ENCODE peak calls at places on chromosomes 4 and X, in seven cellular contexts. G is neuronal stem cell; R is heart right ventricle; B is psoas muscle; A is adipocyte; D is AG04450; U is CD8-positive, alpha-beta memory T cell. O is an unnamed sample. For H3K27me3, the result is how much of the 10 kb centered on the place peaks cover.

GRCh38 chrX:10186355-10186754 is 29.6 kb downstream of the CLCN4 start:
- DNase-seq in G (no peak), A (no peak), R (peak), D (no peak), B (peak), U (no peak), O (no peak)

GRCh38 chr4:1628892-1629703 is 55.0 kb downstream of the FAM53A start:
- DNase-seq in U (peak), A (peak), D (no peak), B (peak), R (peak), G (peak), O (peak)

GRCh38 chr4:33780952-33781655 is 2463.2 kb downstream of the ARAP2 start:
- DNase-seq in R (no peak), U (no peak), A (peak), D (no peak), B (no peak), G (no peak), O (no peak)

GRCh38 chr4:130632731-130633604 is 1537.0 kb downstream of the C4orf33 start:
- DNase-seq in A (no peak), D (no peak), R (no peak), B (no peak), G (no peak), U (no peak), O (no peak)

GRCh38 chr4:112564706-112565270 is 48.8 kb upstream of the NEUROG2 start:
- DNase-seq in B (no peak), A (no peak), U (no peak), G (no peak), D (no peak), R (no peak), O (no peak)

GRCh38 chrX:39453847-39454645 is 643.7 kb downstream of the BCOR start:
- DNase-seq in A (no peak), R (no peak), G (no peak), U (no peak), B (no peak), D (no peak), O (no peak)

GRCh38 chr4:170243662-170244288 is 154.0 kb upstream of the AADAT start:
- DNase-seq in B (no peak), U (no peak), G (no peak), D (no peak), A (peak), R (no peak), O (no peak)

GRCh38 chr4:78706302-78706701 is 69.8 kb upstream of the BMP2K start:
- DNase-seq in R (no peak), U (no peak), G (no peak), A (no peak), D (no peak), B (no peak), O (no peak)

GRCh38 chrX:30513284-30513683 is 64.3 kb downstream of the TASL start:
- DNase-seq in B (no peak), G (no peak), D (no peak), U (no peak), R (no peak), A (peak), O (no peak)

GRCh38 chr4:28229092-28229491 is 1368.5 kb downstream of the STIM2 start:
- DNase-seq in D (peak), U (no peak), A (peak), B (no peak), G (peak), R (no peak), O (no peak)

GRCh38 chr4:17544205-17544604 is 29.2 kb downstream of the CLRN2 start:
- DNase-seq in A (no peak), D (no peak), G (no peak), U (no peak), B (no peak), R (no peak), O (peak)

GRCh38 chr4:81891005-81891795 is 419.5 kb upstream of the RASGEF1B start:
- DNase-seq in D (no peak), U (no peak), R (no peak), G (peak), B (no peak), A (no peak), O (no peak)

GRCh38 chrX:132631579-132632232 is 142.9 kb upstream of the MBNL3 start:
- DNase-seq in R (no peak), D (no peak), G (no peak), A (peak), B (no peak), U (no peak), O (no peak)

GRCh38 chr4:138572007-138572406 is 329.9 kb upstream of the SLC7A11 start:
- DNase-seq in R (no peak), G (no peak), U (no peak), B (no peak), A (no peak), D (no peak), O (no peak)

GRCh38 chrX:53018627-53019026 is 30.0 kb upstream of the GPR173 start:
- DNase-seq in U (no peak), R (no peak), D (no peak), A (no peak), B (no peak), G (no peak), O (no peak)

GRCh38 chr4:24557036-24558022 is 27.0 kb downstream of the DHX15 start:
- DNase-seq in B (no peak), R (no peak), D (no peak), U (no peak), A (peak), G (no peak), O (no peak)

GRCh38 chrX:117610049-117610448 is 506.6 kb downstream of the KLHL13 start:
- DNase-seq in G (no peak), R (no peak), U (no peak), B (no peak), A (no peak), D (no peak), O (no peak)

GRCh38 chr4:2413821-2414610 is 4.4 kb downstream of the ZFYVE28 start:
- DNase-seq in A (peak), R (no peak), B (no peak), D (no peak), U (peak), G (no peak), O (no peak)

GRCh38 chr4:156475322-156475721 is 496.3 kb downstream of the PDGFC start:
- DNase-seq in U (no peak), D (peak), B (no peak), A (peak), G (no peak), R (no peak), O (no peak)

GRCh38 chr4:155512812-155513211 is 136.0 kb upstream of the MAP9 start:
- DNase-seq in G (no peak), A (no peak), D (no peak), R (no peak), B (no peak), U (no peak), O (no peak)

GRCh38 chr4:26410385-26411293 is 79.6 kb downstream of the CCKAR start:
- DNase-seq in R (no peak), U (no peak), G (peak), D (no peak), B (no peak), A (peak), O (peak)

GRCh38 chr4:15811703-15812325 is 33.7 kb downstream of the CD38 start:
- DNase-seq in D (no peak), A (no peak), R (no peak), U (no peak), G (no peak), B (no peak), O (no peak)

GRCh38 chr4:67746797-67747495 is 7.2 kb downstream of the GNRHR start:
- DNase-seq in G (peak), A (peak), R (no peak), D (no peak), U (no peak), B (no peak), O (no peak)

GRCh38 chr4:90950385-90950841 is 823.2 kb downstream of the CCSER1 start:
- DNase-seq in D (no peak), A (no peak), G (no peak), U (no peak), B (no peak), R (no peak), O (no peak)

GRCh38 chr4:108738307-108738706 is 24.5 kb downstream of the ETNPPL start:
- DNase-seq in G (no peak), U (no peak), R (no peak), A (no peak), B (no peak), D (no peak), O (no peak)

GRCh38 chrX:15761564-15762191 is 23.6 kb downstream of the CA5B start:
- DNase-seq in B (no peak), R (no peak), A (peak), U (no peak), G (peak), D (no peak), O (no peak)

GRCh38 chr4:27176400-27176799 is 315.8 kb downstream of the STIM2 start:
- DNase-seq in D (no peak), R (no peak), B (no peak), A (peak), G (peak), U (no peak), O (peak)

GRCh38 chr4:79865253-79865652 is 207.8 kb downstream of the ANTXR2 start:
- DNase-seq in R (no peak), A (peak), B (no peak), G (no peak), D (no peak), U (no peak), O (no peak)

GRCh38 chr4:8647626-8648025 is 55.1 kb downstream of the CPZ start:
- DNase-seq in U (no peak), R (no peak), B (no peak), A (no peak), G (no peak), D (no peak), O (no peak)

GRCh38 chr4:140756292-140757219 is at the start of gene TBC1D9:
- DNase-seq in A (peak), G (peak), B (peak), U (no peak), R (peak), D (no peak), O (peak)

GRCh38 chr4:88659061-88659889 is 38.4 kb downstream of the NAP1L5 start:
- DNase-seq in A (peak), B (peak), R (no peak), U (no peak), G (peak), D (peak), O (no peak)

GRCh38 chr4:30719363-30720020 is 677 bp upstream of the PCDH7 start:
- DNase-seq in U (no peak), D (no peak), G (peak), R (peak), A (peak), B (peak), O (no peak)

GRCh38 chr4:23584024-23584423 is 305.8 kb downstream of the PPARGC1A start:
- DNase-seq in U (no peak), D (no peak), A (no peak), R (no peak), B (no peak), G (no peak), O (no peak)

GRCh38 chrX:88560673-88561330 is 186.2 kb upstream of the CPXCR1 start:
- DNase-seq in A (no peak), G (peak), B (no peak), R (no peak), U (no peak), D (no peak), O (no peak)

GRCh38 chrX:128106630-128107029 is 54.4 kb upstream of the ACTRT1 start:
- DNase-seq in G (peak), R (no peak), U (no peak), B (no peak), A (no peak), D (no peak), O (no peak)

GRCh38 chr4:68951078-68951805 is at the start of gene UGT2A3:
- DNase-seq in G (no peak), R (no peak), B (no peak), A (no peak), D (no peak), U (no peak), O (no peak)

GRCh38 chr4:37685211-37685725 is 908 bp downstream of the RELL1 start:
- DNase-seq in R (no peak), U (peak), B (no peak), A (peak), G (no peak), D (peak), O (peak)

GRCh38 chrX:111302284-111302683 is 32.0 kb upstream of the CAPN6 start:
- DNase-seq in B (no peak), G (no peak), U (no peak), R (no peak), D (no peak), A (no peak), O (no peak)
- H3K4me3 ChIP-seq in B (no peak), G (no peak), U (no peak), R (no peak), D (no peak), A (no peak), O (no peak)

DNA sequence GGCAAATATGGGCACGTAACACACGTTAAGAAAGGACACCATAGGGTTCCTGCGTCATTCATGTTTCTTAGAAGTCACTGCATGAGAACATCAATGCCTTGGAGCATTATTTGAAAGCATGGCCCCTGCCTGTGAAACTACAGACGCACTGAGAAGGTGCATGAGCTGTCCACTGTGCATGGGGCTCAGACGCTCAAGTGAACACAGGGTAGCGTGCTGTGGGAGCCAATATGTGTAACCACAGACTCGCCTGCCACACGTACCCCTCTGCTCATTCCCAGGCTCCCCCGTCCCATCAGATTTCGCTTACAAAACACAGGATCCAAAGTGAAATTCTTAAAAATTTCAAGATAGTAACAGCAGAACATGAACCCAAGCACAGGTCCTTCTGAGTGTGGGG is 6.4 kb downstream of the PPP2R2C start:
- DNase-seq in G (no peak), A (no peak), B (no peak), U (no peak), D (no peak), R (no peak), O (no peak)
- H3K27me3 ChIP-seq in G (under half), A (under half), B (under half), U (under half), D (under half), R (under half), O (under half)

DNA sequence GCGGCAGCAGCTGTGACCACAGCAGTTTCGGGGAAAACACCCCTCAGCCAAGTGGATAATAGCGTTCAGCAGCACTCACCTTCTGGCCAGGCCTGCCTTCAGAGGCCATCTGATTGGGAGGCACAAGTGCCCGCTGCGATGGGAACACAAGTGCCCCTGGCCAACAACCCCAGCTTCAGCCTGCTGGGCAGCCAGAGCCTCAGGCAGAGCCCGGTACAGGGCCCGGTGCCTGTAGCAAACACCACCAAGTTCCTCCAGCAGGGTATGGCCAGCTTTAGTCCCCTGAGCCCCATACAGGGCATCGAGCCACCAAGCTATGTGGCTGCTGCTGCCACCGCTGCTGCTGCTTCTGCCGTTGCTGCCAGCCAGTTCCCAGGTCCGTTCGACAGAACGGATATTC is 56.0 kb upstream of the MTM1 start:
- DNase-seq in D (no peak), G (no peak), B (no peak), U (no peak), R (no peak), A (no peak), O (no peak)
- H3K4me3 ChIP-seq in D (no peak), G (no peak), B (no peak), U (no peak), R (no peak), A (no peak), O (no peak)

DNA sequence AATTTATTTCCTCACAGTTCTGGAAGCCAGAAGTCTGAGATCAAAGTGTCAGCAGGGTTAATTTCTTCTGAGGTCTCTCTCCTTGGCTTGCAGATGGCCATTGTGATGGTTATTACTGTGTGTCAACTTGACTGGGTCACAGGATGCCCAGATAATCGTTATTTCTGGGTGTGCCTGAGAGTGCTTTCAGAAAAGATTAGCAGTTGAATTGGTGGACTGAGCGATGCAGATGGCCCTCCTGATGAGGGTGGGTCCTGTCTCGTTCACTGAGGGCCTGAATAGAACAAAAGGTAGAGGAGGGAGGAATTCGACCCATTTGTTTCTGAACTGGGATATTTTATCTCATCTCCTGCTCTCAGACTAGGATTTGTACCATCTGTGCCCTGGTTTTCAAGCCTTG is 15.7 kb downstream of the SMIM43 start:
- DNase-seq in A (no peak), B (no peak), G (no peak), D (no peak), R (no peak), U (no peak), O (no peak)
- H3K27me3 ChIP-seq in A (under half), B (under half), G (under half), D (under half), R (under half), U (under half), O (under half)

GRCh38 chr4:183773790-183774189 is 114.7 kb downstream of the TRAPPC11 start:
- DNase-seq in D (no peak), G (no peak), U (no peak), B (no peak), R (no peak), A (no peak), O (no peak)
- H3K4me3 ChIP-seq in D (no peak), G (no peak), U (no peak), B (no peak), R (no peak), A (no peak), O (no peak)

GRCh38 chrX:136585960-136586359 is 53.9 kb downstream of the VGLL1 start:
- DNase-seq in U (no peak), A (no peak), G (no peak), B (no peak), R (no peak), D (no peak), O (no peak)
- H3K27me3 ChIP-seq in U (under half), A (under half), G (under half), B (under half), R (under half), D (under half), O (under half)

DNA sequence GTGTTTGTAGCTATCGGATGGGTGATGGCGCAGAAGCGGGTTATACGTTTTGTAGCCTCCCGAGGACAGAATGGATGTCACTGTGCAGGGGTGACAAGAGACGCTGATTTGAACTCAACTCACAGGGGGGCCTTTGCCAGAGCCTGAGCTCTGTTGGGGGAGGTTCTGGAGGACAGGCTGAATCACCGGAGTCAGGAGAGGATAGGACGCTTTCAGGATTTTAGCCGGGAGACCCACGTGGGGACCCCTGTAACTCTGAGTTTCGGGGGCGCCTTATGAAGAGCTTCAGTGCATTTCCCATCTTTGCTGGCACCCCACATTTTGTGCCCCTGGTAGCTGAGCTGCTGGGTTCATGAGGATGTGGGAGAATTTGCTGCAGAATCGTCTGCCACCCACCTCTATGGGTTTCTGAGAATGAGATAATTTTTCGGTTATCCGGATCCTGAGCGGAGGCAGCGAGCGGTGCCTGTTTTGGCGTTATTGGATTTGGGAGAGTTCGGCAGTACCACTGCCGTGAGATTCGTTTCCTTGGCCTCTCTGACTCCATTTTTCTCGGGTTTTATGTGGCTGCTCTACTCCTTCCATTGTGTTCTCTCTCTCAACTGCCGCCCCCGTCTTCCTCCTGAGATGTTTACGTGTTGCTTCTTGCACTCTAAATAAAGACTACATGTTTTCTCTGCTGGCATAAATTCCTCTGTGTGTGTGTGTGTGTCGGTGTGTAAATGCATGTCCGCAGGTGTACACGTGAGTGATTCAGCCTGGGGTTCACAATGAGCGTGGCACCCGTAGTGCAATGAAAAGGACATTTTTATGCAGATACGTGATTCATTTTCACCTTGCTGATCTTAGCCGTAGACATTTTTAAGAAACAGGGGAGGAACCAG is 81.8 kb downstream of the STOX2 start:
- DNase-seq in U (no peak), R (no peak), D (no peak), B (no peak), G (no peak), A (no peak), O (no peak)
- H3K4me3 ChIP-seq in U (no peak), R (peak), D (peak), B (peak), G (no peak), A (peak), O (no peak)

DNA sequence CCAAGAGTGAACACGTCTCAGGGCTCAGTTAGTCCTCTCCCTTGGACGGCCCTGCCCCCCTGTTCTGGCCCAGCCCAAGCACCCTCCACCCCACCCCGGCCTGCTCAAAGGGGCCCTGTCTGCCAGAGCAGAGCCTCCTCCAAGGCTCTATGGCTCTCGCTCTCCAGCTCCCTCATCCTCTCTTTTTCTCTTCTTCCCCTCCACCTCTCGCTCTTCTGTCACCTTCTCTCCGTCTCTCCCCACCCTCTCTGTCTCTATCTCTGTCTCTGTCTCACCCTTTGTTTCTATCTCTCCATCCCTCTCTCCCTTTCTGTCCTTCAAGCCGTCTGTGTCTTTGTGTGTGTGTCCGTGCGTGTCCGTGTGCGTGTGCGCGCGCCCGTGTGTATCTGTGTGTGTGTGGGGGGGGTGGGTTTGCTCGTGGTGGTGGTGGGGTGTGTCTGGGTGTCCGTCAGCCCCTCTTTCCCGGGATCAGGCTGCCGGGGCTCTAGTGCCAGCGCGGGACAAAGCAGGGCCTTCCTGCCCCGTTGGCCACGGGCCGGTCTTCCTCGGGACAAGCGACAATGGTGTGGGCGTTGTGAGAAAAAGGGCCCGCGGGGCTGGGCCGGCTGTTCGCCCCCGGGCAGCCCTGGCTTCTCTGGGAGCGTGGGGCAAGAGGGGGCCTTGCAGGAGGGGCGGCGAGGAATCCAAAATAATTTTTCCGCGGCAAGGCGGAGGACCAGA is 8.7 kb downstream of the FRG2 start:
- DNase-seq in D (no peak), U (no peak), R (no peak), G (no peak), B (no peak), A (no peak), O (no peak)
- H3K27me3 ChIP-seq in D (half or more), U (under half), R (half or more), G (half or more), B (under half), A (under half), O (under half)

O was measured in HL-60.